ENCODE peak calls at places on chromosomes 3 and 15, in five cellular contexts. D is LHCN-M2, F is uterus, Z is WTC11, C is left lung. K is an unnamed sample.

GRCh38 chr3:51679777-51680176 is 8.7 kb downstream of the TEX264 start:
- DNase-seq in D (no peak), F (no peak), Z (no peak), C (no peak), K (no peak)

GRCh38 chr3:131350506-131350905 is 31.1 kb upstream of the NUDT16 start:
- DNase-seq in D (no peak), F (no peak), Z (no peak), C (no peak), K (peak)

GRCh38 chr15:74821790-74822158 is 4.7 kb upstream of the CPLX3 start:
- DNase-seq in D (no peak), F (no peak), Z (no peak), C (no peak), K (no peak)

GRCh38 chr3:48199117-48199516 is 10.9 kb upstream of the CDC25A start:
- DNase-seq in D (no peak), F (no peak), Z (no peak), C (no peak), K (no peak)

GRCh38 chr15:31106495-31107300 is 5.2 kb upstream of the TRPM1 start:
- DNase-seq in D (no peak), F (no peak), Z (no peak), C (no peak), K (no peak)

GRCh38 chr3:42114130-42114529 is 23.0 kb downstream of the TRAK1 start:
- DNase-seq in D (no peak), F (no peak), Z (no peak), C (no peak), K (no peak)

GRCh38 chr15:28456476-28457395 is 76.0 kb downstream of the GOLGA8G start:
- DNase-seq in D (no peak), F (no peak), Z (peak), C (peak), K (peak)

GRCh38 chr3:113129168-113129567 is 82.2 kb upstream of the BOC start:
- DNase-seq in D (no peak), F (no peak), Z (no peak), C (no peak), K (no peak)

GRCh38 chr3:115151921-115152320 is 4.8 kb upstream of the ZBTB20 start:
- DNase-seq in D (no peak), F (no peak), Z (no peak), C (no peak), K (no peak)

GRCh38 chr3:195556390-195556789 is 13.3 kb upstream of the PPP1R2 start:
- DNase-seq in D (no peak), F (no peak), Z (peak), C (no peak), K (peak)